ENCODE peak calls at places on chromosomes 16 and 17, in eight cellular contexts. One of them, this sample, is unnamed.

GRCh38 chr16:70740919-70741778 is 55.3 kb upstream of the MTSS2 start:
- DNase-seq in endothelial cell of umbilical vein: peak; percentile 12
- DNase-seq in breast epithelium: no peak
- DNase-seq in K562: no peak
- DNase-seq in stomach: no peak
- DNase-seq in prostate gland: no peak
- DNase-seq in heart left ventricle: no peak
- DNase-seq in tibial nerve: no peak
- DNase-seq in this sample: no peak

GRCh38 chr16:69225136-69225535 is 38.2 kb downstream of the SNTB2 start:
- DNase-seq in stomach: no peak
- DNase-seq in tibial nerve: no peak
- DNase-seq in K562: no peak
- DNase-seq in breast epithelium: no peak
- DNase-seq in prostate gland: no peak
- DNase-seq in heart left ventricle: no peak
- DNase-seq in endothelial cell of umbilical vein: peak; percentile 99
- DNase-seq in this sample: no peak

GRCh38 chr17:73343168-73343634 is 31.4 kb upstream of the CDC42EP4 start:
- DNase-seq in endothelial cell of umbilical vein: no peak
- DNase-seq in prostate gland: no peak
- DNase-seq in tibial nerve: peak; percentile 53
- DNase-seq in heart left ventricle: peak; percentile 73
- DNase-seq in breast epithelium: peak; percentile 59
- DNase-seq in K562: peak; percentile 58
- DNase-seq in stomach: no peak
- DNase-seq in this sample: peak; percentile 73

GRCh38 chr16:27529962-27530361 is 19.8 kb downstream of the GTF3C1 start:
- DNase-seq in heart left ventricle: no peak
- DNase-seq in prostate gland: no peak
- DNase-seq in tibial nerve: no peak
- DNase-seq in breast epithelium: no peak
- DNase-seq in endothelial cell of umbilical vein: no peak
- DNase-seq in stomach: no peak
- DNase-seq in K562: no peak
- DNase-seq in this sample: no peak

GRCh38 chr16:68490829-68491575 is 42.7 kb upstream of the SMPD3 start:
- DNase-seq in tibial nerve: no peak
- DNase-seq in K562: no peak
- DNase-seq in breast epithelium: peak; percentile 76
- DNase-seq in stomach: peak; percentile 90
- DNase-seq in heart left ventricle: no peak
- DNase-seq in endothelial cell of umbilical vein: no peak
- DNase-seq in prostate gland: peak; percentile 79
- DNase-seq in this sample: no peak

GRCh38 chr17:39735882-39736281 is 1.9 kb upstream of the GRB7 start:
- DNase-seq in K562: no peak
- DNase-seq in endothelial cell of umbilical vein: no peak
- DNase-seq in heart left ventricle: no peak
- DNase-seq in tibial nerve: no peak
- DNase-seq in prostate gland: no peak
- DNase-seq in stomach: no peak
- DNase-seq in breast epithelium: no peak
- DNase-seq in this sample: no peak

GRCh38 chr17:50169121-50169764 is 3.4 kb downstream of the SGCA start:
- DNase-seq in breast epithelium: no peak
- DNase-seq in prostate gland: no peak
- DNase-seq in K562: peak; percentile 76
- DNase-seq in endothelial cell of umbilical vein: peak; percentile 65
- DNase-seq in tibial nerve: no peak
- DNase-seq in heart left ventricle: no peak
- DNase-seq in stomach: no peak
- DNase-seq in this sample: peak; percentile 54

GRCh38 chr16:16197966-16198365 is 25.3 kb downstream of the ABCC6 start:
- DNase-seq in breast epithelium: no peak
- DNase-seq in K562: no peak
- DNase-seq in stomach: no peak
- DNase-seq in heart left ventricle: no peak
- DNase-seq in prostate gland: no peak
- DNase-seq in endothelial cell of umbilical vein: no peak
- DNase-seq in tibial nerve: no peak
- DNase-seq in this sample: no peak

GRCh38 chr17:12982224-12982623 is 35.6 kb downstream of the ELAC2 start:
- DNase-seq in breast epithelium: no peak
- DNase-seq in tibial nerve: no peak
- DNase-seq in endothelial cell of umbilical vein: no peak
- DNase-seq in K562: no peak
- DNase-seq in prostate gland: no peak
- DNase-seq in heart left ventricle: no peak
- DNase-seq in stomach: no peak
- DNase-seq in this sample: no peak

GRCh38 chr16:4113358-4114256 is 2.6 kb downstream of the ADCY9 start:
- DNase-seq in stomach: no peak
- DNase-seq in prostate gland: no peak
- DNase-seq in tibial nerve: no peak
- DNase-seq in endothelial cell of umbilical vein: no peak
- DNase-seq in breast epithelium: no peak
- DNase-seq in K562: no peak
- DNase-seq in heart left ventricle: no peak
- DNase-seq in this sample: no peak

GRCh38 chr17:2400877-2401425 is at the start of gene MNT:
- DNase-seq in K562: peak; percentile 74
- DNase-seq in tibial nerve: peak; percentile 88
- DNase-seq in breast epithelium: peak; percentile 94
- DNase-seq in endothelial cell of umbilical vein: peak; percentile 94
- DNase-seq in prostate gland: peak; percentile 94
- DNase-seq in stomach: peak; percentile 95
- DNase-seq in heart left ventricle: peak; percentile 96
- DNase-seq in this sample: peak; percentile 95

GRCh38 chr16:89368604-89369249 is 121.6 kb downstream of the ANKRD11 start:
- DNase-seq in heart left ventricle: no peak
- DNase-seq in K562: no peak
- DNase-seq in prostate gland: no peak
- DNase-seq in tibial nerve: no peak
- DNase-seq in endothelial cell of umbilical vein: no peak
- DNase-seq in stomach: no peak
- DNase-seq in breast epithelium: no peak
- DNase-seq in this sample: no peak

GRCh38 chr16:89371386-89371785 is 119.0 kb downstream of the ANKRD11 start:
- DNase-seq in prostate gland: no peak
- DNase-seq in K562: no peak
- DNase-seq in stomach: no peak
- DNase-seq in endothelial cell of umbilical vein: no peak
- DNase-seq in heart left ventricle: no peak
- DNase-seq in tibial nerve: no peak
- DNase-seq in breast epithelium: no peak
- DNase-seq in this sample: no peak

GRCh38 chr16:89369266-89369895 is 121.0 kb downstream of the ANKRD11 start:
- DNase-seq in prostate gland: no peak
- DNase-seq in endothelial cell of umbilical vein: no peak
- DNase-seq in tibial nerve: no peak
- DNase-seq in breast epithelium: no peak
- DNase-seq in heart left ventricle: no peak
- DNase-seq in K562: no peak
- DNase-seq in stomach: no peak
- DNase-seq in this sample: no peak

GRCh38 chr16:89370601-89371000 is 119.8 kb downstream of the ANKRD11 start:
- DNase-seq in breast epithelium: no peak
- DNase-seq in K562: no peak
- DNase-seq in prostate gland: no peak
- DNase-seq in stomach: no peak
- DNase-seq in heart left ventricle: no peak
- DNase-seq in tibial nerve: no peak
- DNase-seq in endothelial cell of umbilical vein: no peak
- DNase-seq in this sample: no peak

DNA sequence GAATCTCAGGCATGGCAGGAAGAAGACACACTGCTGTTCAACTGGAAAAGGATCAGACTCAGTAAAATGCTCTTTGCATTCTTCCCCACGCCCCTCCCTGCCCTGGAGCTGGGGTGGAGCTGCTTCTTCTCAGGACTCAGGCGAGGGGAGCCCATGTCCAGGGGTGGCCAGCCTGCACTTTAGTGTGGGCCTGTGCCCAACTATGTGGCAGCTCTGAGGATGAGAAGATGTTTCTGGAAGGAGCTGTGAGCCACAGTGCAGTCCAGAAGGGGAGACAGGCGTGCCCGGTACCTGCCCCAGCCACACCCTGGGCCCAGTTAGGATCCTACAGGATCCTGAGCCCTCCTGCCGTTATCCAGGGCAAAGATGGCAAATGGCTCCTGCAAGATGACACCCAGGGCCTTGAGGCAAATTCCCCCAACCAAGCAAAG is 120.3 kb downstream of the ANKRD11 start:
- DNase-seq in endothelial cell of umbilical vein: no peak
- DNase-seq in prostate gland: no peak
- DNase-seq in tibial nerve: no peak
- DNase-seq in heart left ventricle: no peak
- DNase-seq in K562: no peak
- DNase-seq in breast epithelium: no peak
- DNase-seq in stomach: no peak
- DNase-seq in this sample: no peak
- TF ChIP-seq POLR2A in endothelial cell of umbilical vein: no peak
- TF ChIP-seq POLR2A in prostate gland: no peak
- TF ChIP-seq POLR2A in tibial nerve: no peak
- TF ChIP-seq POLR2A in heart left ventricle: no peak
- TF ChIP-seq POLR2A in K562: no peak
- TF ChIP-seq POLR2A in breast epithelium: no peak
- TF ChIP-seq POLR2A in stomach: no peak
- TF ChIP-seq POLR2A in this sample: no peak

GRCh38 chr16:89069920-89070319 is 23.7 kb upstream of the ACSF3 start:
- DNase-seq in K562: no peak
- DNase-seq in tibial nerve: no peak
- DNase-seq in prostate gland: no peak
- DNase-seq in stomach: no peak
- DNase-seq in breast epithelium: no peak
- DNase-seq in endothelial cell of umbilical vein: no peak
- DNase-seq in heart left ventricle: no peak
- DNase-seq in this sample: no peak
- H3K27me3 ChIP-seq in K562: peaks cover 41% of the 10 kb centered on the region
- H3K27me3 ChIP-seq in tibial nerve: no peaks in the 10 kb centered on the region
- H3K27me3 ChIP-seq in prostate gland: peaks cover 7% of the 10 kb centered on the region
- H3K27me3 ChIP-seq in stomach: peaks cover 4% of the 10 kb centered on the region
- H3K27me3 ChIP-seq in breast epithelium: no peaks in the 10 kb centered on the region
- H3K27me3 ChIP-seq in endothelial cell of umbilical vein: no peaks in the 10 kb centered on the region
- H3K27me3 ChIP-seq in heart left ventricle: peaks cover 3% of the 10 kb centered on the region
- H3K27me3 ChIP-seq in this sample: no peaks in the 10 kb centered on the region

GRCh38 chr16:19118938-19119431 is 5.2 kb downstream of the ITPRIPL2 start:
- DNase-seq in stomach: no peak
- DNase-seq in tibial nerve: peak; percentile 57
- DNase-seq in prostate gland: no peak
- DNase-seq in endothelial cell of umbilical vein: peak; percentile 88
- DNase-seq in breast epithelium: peak; percentile 48
- DNase-seq in heart left ventricle: peak; percentile 67
- DNase-seq in K562: peak; percentile 79
- DNase-seq in this sample: peak; percentile 58

GRCh38 chr16:19116711-19117449 is 3.1 kb downstream of the ITPRIPL2 start:
- DNase-seq in endothelial cell of umbilical vein: no peak
- DNase-seq in heart left ventricle: no peak
- DNase-seq in breast epithelium: peak; percentile 66
- DNase-seq in prostate gland: no peak
- DNase-seq in K562: no peak
- DNase-seq in stomach: no peak
- DNase-seq in tibial nerve: no peak
- DNase-seq in this sample: no peak

GRCh38 chr16:19114359-19115147 is 789 bp downstream of the ITPRIPL2 start:
- DNase-seq in breast epithelium: peak; percentile 68
- DNase-seq in heart left ventricle: peak; percentile 80
- DNase-seq in K562: peak; percentile 23
- DNase-seq in stomach: peak; percentile 61
- DNase-seq in prostate gland: peak; percentile 55
- DNase-seq in endothelial cell of umbilical vein: peak; percentile 79
- DNase-seq in tibial nerve: peak; percentile 47
- DNase-seq in this sample: peak; percentile 81

GRCh38 chr16:19113577-19114358 is at the start of gene ITPRIPL2:
- DNase-seq in stomach: peak; percentile 83
- DNase-seq in prostate gland: peak; percentile 85
- DNase-seq in endothelial cell of umbilical vein: peak; percentile 83
- DNase-seq in heart left ventricle: peak; percentile 93
- DNase-seq in tibial nerve: peak; percentile 75
- DNase-seq in K562: peak; percentile 79
- DNase-seq in breast epithelium: peak; percentile 73
- DNase-seq in this sample: peak; percentile 81

DNA sequence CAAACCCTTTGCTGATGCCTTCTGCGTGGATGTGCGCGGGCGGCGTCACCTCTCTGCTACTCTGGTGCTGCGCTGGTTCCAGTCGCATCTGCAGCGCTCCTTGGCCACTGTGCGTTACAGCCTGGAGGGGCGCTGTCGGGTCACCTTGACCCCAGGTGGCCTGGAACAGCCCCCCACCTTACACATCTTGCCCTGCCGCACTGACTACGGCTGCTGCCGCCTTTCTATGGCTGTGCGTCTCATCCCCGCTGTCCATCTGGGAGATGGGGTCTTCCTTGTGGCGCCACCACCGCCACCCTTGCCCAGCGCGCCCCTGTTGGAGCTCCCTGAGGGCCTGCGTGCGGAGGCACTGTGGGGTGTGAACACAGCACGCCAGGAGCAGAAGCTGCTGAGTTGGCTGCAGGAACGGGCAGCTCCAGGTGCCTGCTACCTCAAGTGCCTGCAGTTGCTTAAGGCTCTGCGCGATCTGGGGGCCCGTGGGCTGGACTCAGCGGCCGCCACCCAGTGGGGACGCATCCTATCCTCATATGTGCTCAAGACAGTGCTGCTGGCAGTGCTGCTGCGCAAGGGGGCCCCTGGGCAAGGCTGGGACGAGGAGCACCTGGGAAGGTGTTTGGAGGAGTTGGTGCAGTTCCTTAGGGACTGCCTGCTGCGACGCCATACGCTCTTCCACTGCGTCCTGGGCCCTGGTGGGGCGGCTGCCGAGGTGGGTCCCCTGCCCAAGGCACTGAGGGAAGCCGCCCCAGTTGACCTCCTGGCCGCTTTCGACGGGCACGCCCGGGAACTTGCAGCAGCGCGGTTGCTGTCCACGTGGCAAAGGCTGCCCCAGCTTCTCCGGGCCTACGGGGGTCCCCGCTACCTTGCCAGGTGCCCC is 1.6 kb downstream of the ITPRIPL2 start:
- DNase-seq in heart left ventricle: no peak
- DNase-seq in endothelial cell of umbilical vein: no peak
- DNase-seq in tibial nerve: no peak
- DNase-seq in breast epithelium: no peak
- DNase-seq in prostate gland: no peak
- DNase-seq in stomach: no peak
- DNase-seq in K562: no peak
- DNase-seq in this sample: no peak
- H3K27ac ChIP-seq in heart left ventricle: peak overlapping the region; percentile 98
- H3K27ac ChIP-seq in endothelial cell of umbilical vein: peak overlapping the region; percentile 89
- H3K27ac ChIP-seq in tibial nerve: peak overlapping the region; percentile 95
- H3K27ac ChIP-seq in breast epithelium: peak overlapping the region; percentile 94
- H3K27ac ChIP-seq in prostate gland: peak overlapping the region; percentile 86
- H3K27ac ChIP-seq in stomach: peak overlapping the region; percentile 94
- H3K27ac ChIP-seq in K562: no peak overlapping the region
- H3K27ac ChIP-seq in this sample: peak overlapping the region; percentile 95

DNA sequence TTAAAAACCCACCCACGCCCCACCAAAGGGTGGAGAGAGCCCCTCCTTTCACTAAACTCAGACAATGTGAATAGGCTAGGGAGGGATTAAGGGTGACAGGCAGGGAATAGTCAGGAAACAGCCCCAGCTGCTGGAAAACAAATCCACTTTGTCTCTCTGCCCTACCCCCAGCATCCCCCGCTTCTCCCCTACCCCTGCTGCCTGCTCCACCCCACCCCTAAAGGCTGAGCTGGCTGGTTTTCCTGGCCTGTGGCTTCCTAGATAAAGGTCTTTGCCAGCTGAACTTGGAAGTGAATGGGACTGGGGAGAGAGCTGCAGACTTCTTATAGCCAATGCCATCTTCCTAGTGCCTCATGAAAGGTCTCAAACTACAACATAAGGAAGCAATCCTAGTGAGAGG is 15.0 kb downstream of the CAVIN1 start:
- DNase-seq in K562: no peak
- DNase-seq in tibial nerve: no peak
- DNase-seq in stomach: no peak
- DNase-seq in endothelial cell of umbilical vein: peak; percentile 84
- DNase-seq in breast epithelium: no peak
- DNase-seq in prostate gland: no peak
- DNase-seq in heart left ventricle: peak; percentile 77
- DNase-seq in this sample: no peak
- TF ChIP-seq POLR2A in K562: no peak
- TF ChIP-seq POLR2A in tibial nerve: no peak
- TF ChIP-seq POLR2A in stomach: no peak
- TF ChIP-seq POLR2A in endothelial cell of umbilical vein: no peak
- TF ChIP-seq POLR2A in breast epithelium: no peak
- TF ChIP-seq POLR2A in prostate gland: no peak
- TF ChIP-seq POLR2A in heart left ventricle: no peak
- TF ChIP-seq POLR2A in this sample: no peak